ENCODE peak calls at places on chromosomes 3 and 15, in ten cellular contexts. S, X, M, F, N, I, Y, H, W and Z are unnamed samples.
A peak's percentile ranks its signal among the peaks of the same experiment; 100 is the strongest.

GRCh38 chr3:61877359-61877770 is 316.0 kb downstream of the PTPRG start:
- DNase-seq in S (no peak), X (peak; percentile 23), M (peak; percentile 3), F (no peak), N (no peak), I (no peak), Y (no peak), H (peak; percentile 72), W (no peak), Z (no peak)

GRCh38 chr15:76251717-76252116 is 59.6 kb downstream of the ETFA start:
- DNase-seq in S (no peak), X (no peak), M (no peak), F (no peak), N (no peak), I (no peak), Y (no peak), H (no peak), W (no peak), Z (no peak)

GRCh38 chr3:184524981-184525336 is 36.6 kb upstream of the EPHB3 start:
- DNase-seq in S (no peak), X (no peak), M (no peak), F (no peak), N (no peak), I (no peak), Y (peak; percentile 17), H (no peak), W (no peak), Z (no peak)

GRCh38 chr3:68819361-68819760 is 113.0 kb downstream of the TAFA4 start:
- DNase-seq in S (no peak), X (no peak), M (no peak), F (no peak), N (no peak), I (no peak), Y (no peak), H (no peak), W (no peak), Z (no peak)

GRCh38 chr3:9399746-9400145 is 2.3 kb downstream of the SETD5 start:
- DNase-seq in S (peak; percentile 79), X (peak; percentile 26), M (no peak), F (peak; percentile 84), N (peak; percentile 97), I (peak; percentile 25), Y (peak; percentile 86), H (peak; percentile 97), W (no peak), Z (peak; percentile 60)

GRCh38 chr3:42505849-42506410 is 3.5 kb downstream of the VIPR1 start:
- DNase-seq in S (no peak), X (no peak), M (no peak), F (peak; percentile 1), N (no peak), I (no peak), Y (no peak), H (no peak), W (no peak), Z (no peak)

GRCh38 chr3:13574083-13574797 is 25.3 kb downstream of the FBLN2 start:
- DNase-seq in S (no peak), X (no peak), M (no peak), F (no peak), N (no peak), I (no peak), Y (no peak), H (no peak), W (no peak), Z (peak; percentile 52)

GRCh38 chr3:13073042-13073906 is at the start of gene IQSEC1:
- DNase-seq in S (peak; percentile 66), X (no peak), M (no peak), F (no peak), N (peak; percentile 7), I (peak; percentile 89), Y (no peak), H (peak; percentile 9), W (peak; percentile 73), Z (no peak)

GRCh38 chr3:93983408-93983807 is 3.5 kb downstream of the ARL13B start:
- DNase-seq in S (no peak), X (no peak), M (no peak), F (no peak), N (no peak), I (no peak), Y (no peak), H (no peak), W (no peak), Z (no peak)

GRCh38 chr3:113234028-113234427 is 22.7 kb downstream of the BOC start:
- DNase-seq in S (no peak), X (no peak), M (no peak), F (no peak), N (no peak), I (no peak), Y (no peak), H (no peak), W (no peak), Z (no peak)

GRCh38 chr3:126081618-126082333 is 2.1 kb downstream of the SLC41A3 start:
- DNase-seq in S (no peak), X (peak; percentile 48), M (peak; percentile 47), F (peak; percentile 32), N (peak; percentile 43), I (no peak), Y (peak; percentile 79), H (peak; percentile 43), W (no peak), Z (peak; percentile 75)

GRCh38 chr15:74333662-74334061 is 33.8 kb downstream of the CYP11A1 start:
- DNase-seq in S (peak; percentile 15), X (no peak), M (no peak), F (no peak), N (no peak), I (no peak), Y (peak; percentile 60), H (no peak), W (no peak), Z (no peak)

GRCh38 chr15:82966671-82967071 is 14.2 kb upstream of the HOMER2 start:
- DNase-seq in S (no peak), X (no peak), M (no peak), F (no peak), N (no peak), I (no peak), Y (no peak), H (no peak), W (no peak), Z (no peak)

GRCh38 chr3:177862962-177863491 is 665.7 kb upstream of the TBL1XR1 start:
- DNase-seq in S (no peak), X (no peak), M (no peak), F (no peak), N (no peak), I (no peak), Y (no peak), H (no peak), W (no peak), Z (no peak)
- H3K9me3 ChIP-seq in S (no peaks in the 10 kb centered on the region), X (no peaks in the 10 kb centered on the region), M (peaks cover 11% of the 10 kb centered on the region), F (peaks cover 27% of the 10 kb centered on the region), N (peaks cover 13% of the 10 kb centered on the region), I (no peaks in the 10 kb centered on the region), Y (no peaks in the 10 kb centered on the region), H (no peaks in the 10 kb centered on the region), W (peaks cover 4% of the 10 kb centered on the region), Z (no peaks in the 10 kb centered on the region)

DNA sequence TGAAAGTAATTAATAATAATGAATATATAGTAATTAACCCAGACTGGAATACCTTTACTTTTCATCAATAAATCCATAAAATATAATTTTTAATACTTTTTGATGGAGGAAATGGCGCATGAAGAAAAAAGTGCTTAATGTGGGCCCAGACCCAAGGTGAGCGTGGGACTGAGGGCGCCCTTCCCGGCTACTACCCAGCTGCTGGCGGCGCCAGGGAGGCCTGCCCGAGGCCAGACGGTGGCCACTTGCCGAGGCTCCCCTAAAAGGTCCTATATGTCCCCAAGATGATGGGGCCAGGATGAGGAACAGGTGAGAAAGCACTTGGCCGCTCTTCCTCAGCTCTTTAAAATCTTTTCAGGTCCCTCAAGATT is 29.1 kb downstream of the CCNL1 start:
- DNase-seq in S (no peak), X (no peak), M (no peak), F (no peak), N (no peak), I (no peak), Y (no peak), H (no peak), W (no peak), Z (no peak)
- TF ChIP-seq CTCF in S (no peak), X (no peak), M (no peak), F (no peak), N (no peak), I (no peak), Y (no peak), H (no peak), W (peak; percentile 22), Z (no peak)

GRCh38 chr3:197597335-197597734 is 41.6 kb upstream of the BDH1 start:
- DNase-seq in S (no peak), X (no peak), M (no peak), F (no peak), N (no peak), I (no peak), Y (no peak), H (no peak), W (no peak), Z (no peak)

GRCh38 chr3:197598404-197598980 is 42.7 kb upstream of the BDH1 start:
- DNase-seq in S (no peak), X (no peak), M (no peak), F (peak; percentile 69), N (no peak), I (no peak), Y (no peak), H (no peak), W (no peak), Z (no peak)

GRCh38 chr3:197595470-197596185 is 39.9 kb upstream of the BDH1 start:
- DNase-seq in S (no peak), X (no peak), M (no peak), F (no peak), N (no peak), I (no peak), Y (no peak), H (no peak), W (no peak), Z (no peak)

GRCh38 chr3:197600796-197601565 is 45.2 kb upstream of the BDH1 start:
- DNase-seq in S (no peak), X (no peak), M (no peak), F (no peak), N (peak; percentile 14), I (no peak), Y (no peak), H (peak; percentile 9), W (no peak), Z (no peak)

DNA sequence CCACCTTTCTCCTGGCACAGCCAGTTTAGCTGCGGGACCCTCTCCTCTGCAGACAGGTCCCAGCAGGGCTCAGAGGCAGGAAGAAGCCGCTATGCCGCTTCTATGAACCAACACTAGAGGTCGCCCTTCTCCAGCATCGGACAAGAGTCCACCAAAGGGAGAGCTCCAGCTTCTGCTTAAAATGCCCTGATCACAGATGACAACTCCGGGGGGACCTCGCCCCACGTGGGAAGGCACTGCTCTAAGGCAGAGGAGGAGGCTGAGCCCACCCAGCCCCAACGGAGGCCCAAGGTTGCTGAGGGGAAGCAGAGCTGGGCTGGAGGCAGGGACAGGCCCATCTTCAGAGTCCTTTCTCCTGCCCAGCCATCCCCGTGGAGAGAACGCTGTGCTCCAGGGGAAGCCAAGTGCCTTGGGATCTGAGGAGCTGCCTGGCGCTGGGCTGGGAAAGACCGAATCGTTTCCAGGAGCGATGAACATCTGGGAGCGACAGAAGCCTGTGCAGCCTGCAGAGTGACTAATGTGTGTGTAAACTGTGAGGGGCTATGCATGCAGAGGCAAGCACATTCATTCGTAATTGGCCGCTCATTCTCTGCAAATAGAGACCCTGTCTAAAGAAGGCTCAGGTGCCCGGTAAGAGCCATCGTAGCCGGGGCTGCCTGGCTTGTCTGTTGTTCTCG is 43.5 kb upstream of the BDH1 start:
- DNase-seq in S (peak; percentile 76), X (peak; percentile 60), M (peak; percentile 70), F (peak; percentile 75), N (peak; percentile 77), I (peak; percentile 66), Y (peak; percentile 50), H (peak; percentile 82), W (peak; percentile 79), Z (peak; percentile 88)
- H3K4me3 ChIP-seq in S (no peak overlapping the region), X (peak overlapping the region; percentile 58), M (no peak overlapping the region), F (no peak overlapping the region), N (no peak overlapping the region), I (no peak overlapping the region), Y (no peak overlapping the region), H (peak overlapping the region; percentile 29), W (no peak overlapping the region), Z (no peak overlapping the region)

GRCh38 chr3:1055870-1056269 is 37.0 kb upstream of the CNTN6 start:
- DNase-seq in S (no peak), X (no peak), M (no peak), F (no peak), N (no peak), I (no peak), Y (no peak), H (no peak), W (no peak), Z (no peak)
- H3K9me3 ChIP-seq in S (no peaks in the 10 kb centered on the region), X (peaks cover 7% of the 10 kb centered on the region), M (no peaks in the 10 kb centered on the region), F (no peaks in the 10 kb centered on the region), N (no peaks in the 10 kb centered on the region), I (no peaks in the 10 kb centered on the region), Y (no peaks in the 10 kb centered on the region), H (no peaks in the 10 kb centered on the region), W (peaks cover 3% of the 10 kb centered on the region), Z (no peaks in the 10 kb centered on the region)